ENCODE peak calls at places on chromosome 20, in four cellular contexts. One of them, this sample, is unnamed.
A peak's percentile ranks its signal among the peaks of the same experiment; 100 is the strongest.

GRCh38 chr20:17680128-17680835 is 1.8 kb downstream of the RRBP1 start:
- DNase-seq in breast epithelium: peak; percentile 50
- DNase-seq in fibroblast of lung: peak; percentile 61
- DNase-seq in ascending aorta: no peak
- DNase-seq in this sample: no peak

GRCh38 chr20:36391456-36391855 is 85.3 kb downstream of the DLGAP4 start:
- DNase-seq in breast epithelium: no peak
- DNase-seq in fibroblast of lung: peak; percentile 6
- DNase-seq in ascending aorta: no peak
- DNase-seq in this sample: peak; percentile 71

GRCh38 chr20:45538209-45538798 is 978 bp downstream of the WFDC6 start:
- DNase-seq in breast epithelium: no peak
- DNase-seq in fibroblast of lung: no peak
- DNase-seq in ascending aorta: no peak
- DNase-seq in this sample: peak; percentile 19

GRCh38 chr20:25534845-25535244 is 50.5 kb downstream of the NINL start:
- DNase-seq in breast epithelium: no peak
- DNase-seq in fibroblast of lung: no peak
- DNase-seq in ascending aorta: no peak
- DNase-seq in this sample: peak; percentile 19

GRCh38 chr20:54228841-54229240 is 21.0 kb downstream of the PFDN4 start:
- DNase-seq in breast epithelium: no peak
- DNase-seq in fibroblast of lung: peak; percentile 64
- DNase-seq in ascending aorta: no peak
- DNase-seq in this sample: no peak

GRCh38 chr20:20237093-20237959 is 130.6 kb upstream of the INSM1 start:
- DNase-seq in breast epithelium: peak; percentile 26
- DNase-seq in fibroblast of lung: peak; percentile 2
- DNase-seq in ascending aorta: no peak
- DNase-seq in this sample: peak; percentile 82

GRCh38 chr20:1623501-1624250 is 3.9 kb upstream of the SIRPB1 start:
- DNase-seq in breast epithelium: no peak
- DNase-seq in fibroblast of lung: no peak
- DNase-seq in ascending aorta: no peak
- DNase-seq in this sample: no peak

GRCh38 chr20:23637282-23638221 is at the start of gene CST3:
- DNase-seq in breast epithelium: peak; percentile 77
- DNase-seq in fibroblast of lung: peak; percentile 87
- DNase-seq in ascending aorta: peak; percentile 55
- DNase-seq in this sample: peak; percentile 93

GRCh38 chr20:54063998-54064676 is 6.3 kb downstream of the BCAS1 start:
- DNase-seq in breast epithelium: no peak
- DNase-seq in fibroblast of lung: no peak
- DNase-seq in ascending aorta: no peak
- DNase-seq in this sample: peak; percentile 19

GRCh38 chr20:63969851-63970713 is at the start of gene ZNF512B:
- DNase-seq in breast epithelium: peak; percentile 26
- DNase-seq in fibroblast of lung: peak; percentile 50
- DNase-seq in ascending aorta: no peak
- DNase-seq in this sample: peak; percentile 98

GRCh38 chr20:57076951-57077350 is 189.5 kb downstream of the BMP7 start:
- DNase-seq in breast epithelium: no peak
- DNase-seq in fibroblast of lung: peak; percentile 64
- DNase-seq in ascending aorta: no peak
- DNase-seq in this sample: no peak

GRCh38 chr20:35561268-35561667 is 19.4 kb downstream of the ERGIC3 start:
- DNase-seq in breast epithelium: no peak
- DNase-seq in fibroblast of lung: peak; percentile 51
- DNase-seq in ascending aorta: no peak
- DNase-seq in this sample: peak; percentile 80

GRCh38 chr20:40843251-40843650 is 154.2 kb upstream of the MAFB start:
- DNase-seq in breast epithelium: no peak
- DNase-seq in fibroblast of lung: no peak
- DNase-seq in ascending aorta: no peak
- DNase-seq in this sample: no peak

GRCh38 chr20:12077835-12078374 is 160.2 kb downstream of the BTBD3 start:
- DNase-seq in breast epithelium: no peak
- DNase-seq in fibroblast of lung: no peak
- DNase-seq in ascending aorta: no peak
- DNase-seq in this sample: no peak

GRCh38 chr20:50844430-50845100 is 49.7 kb downstream of the BCAS4 start:
- DNase-seq in breast epithelium: peak; percentile 82
- DNase-seq in fibroblast of lung: peak; percentile 97
- DNase-seq in ascending aorta: peak; percentile 48
- DNase-seq in this sample: no peak

GRCh38 chr20:11242320-11242719 is 568.5 kb upstream of the JAG1 start:
- DNase-seq in breast epithelium: no peak
- DNase-seq in fibroblast of lung: no peak
- DNase-seq in ascending aorta: no peak
- DNase-seq in this sample: no peak

GRCh38 chr20:49790077-49790798 is 22.4 kb upstream of the SLC9A8 start:
- DNase-seq in breast epithelium: no peak
- DNase-seq in fibroblast of lung: no peak
- DNase-seq in ascending aorta: no peak
- DNase-seq in this sample: peak; percentile 31

GRCh38 chr20:16064991-16065707 is 508.1 kb downstream of the KIF16B start:
- DNase-seq in breast epithelium: no peak
- DNase-seq in fibroblast of lung: no peak
- DNase-seq in ascending aorta: no peak
- DNase-seq in this sample: no peak

GRCh38 chr20:10447028-10447427 is 11.9 kb downstream of the SLX4IP start:
- DNase-seq in breast epithelium: no peak
- DNase-seq in fibroblast of lung: peak; percentile 82
- DNase-seq in ascending aorta: no peak
- DNase-seq in this sample: no peak

GRCh38 chr20:57806975-57807374 is 97.2 kb upstream of the PMEPA1 start:
- DNase-seq in breast epithelium: no peak
- DNase-seq in fibroblast of lung: no peak
- DNase-seq in ascending aorta: no peak
- DNase-seq in this sample: no peak

GRCh38 chr20:48583801-48584200 is 244.0 kb downstream of the PREX1 start:
- DNase-seq in breast epithelium: no peak
- DNase-seq in fibroblast of lung: no peak
- DNase-seq in ascending aorta: no peak
- DNase-seq in this sample: no peak

GRCh38 chr20:46725186-46726165 is 16.0 kb downstream of the SLC2A10 start:
- DNase-seq in breast epithelium: no peak
- DNase-seq in fibroblast of lung: no peak
- DNase-seq in ascending aorta: no peak
- DNase-seq in this sample: no peak

GRCh38 chr20:15611579-15611978 is 961.7 kb downstream of the KIF16B start:
- DNase-seq in breast epithelium: no peak
- DNase-seq in fibroblast of lung: no peak
- DNase-seq in ascending aorta: no peak
- DNase-seq in this sample: no peak

GRCh38 chr20:24650091-24650490 is 180.7 kb downstream of the SYNDIG1 start:
- DNase-seq in breast epithelium: no peak
- DNase-seq in fibroblast of lung: peak; percentile 67
- DNase-seq in ascending aorta: no peak
- DNase-seq in this sample: no peak

GRCh38 chr20:48049171-48049570 is 263.9 kb upstream of the SULF2 start:
- DNase-seq in breast epithelium: no peak
- DNase-seq in fibroblast of lung: no peak
- DNase-seq in ascending aorta: no peak
- DNase-seq in this sample: no peak

GRCh38 chr20:50054626-50055511 is 58.1 kb downstream of the UBE2V1 start:
- DNase-seq in breast epithelium: no peak
- DNase-seq in fibroblast of lung: peak; percentile 60
- DNase-seq in ascending aorta: no peak
- DNase-seq in this sample: peak; percentile 69

GRCh38 chr20:12882832-12883506 is 125.8 kb upstream of the SPTLC3 start:
- DNase-seq in breast epithelium: no peak
- DNase-seq in fibroblast of lung: peak; percentile 2
- DNase-seq in ascending aorta: no peak
- DNase-seq in this sample: no peak

GRCh38 chr20:35238746-35239145 is 12.3 kb downstream of the MMP24 start:
- DNase-seq in breast epithelium: no peak
- DNase-seq in fibroblast of lung: no peak
- DNase-seq in ascending aorta: no peak
- DNase-seq in this sample: no peak

GRCh38 chr20:41426361-41426900 is 59.8 kb upstream of the EMILIN3 start:
- DNase-seq in breast epithelium: no peak
- DNase-seq in fibroblast of lung: no peak
- DNase-seq in ascending aorta: no peak
- DNase-seq in this sample: no peak

GRCh38 chr20:34083137-34083536 is 28.9 kb downstream of the EIF2S2 start:
- DNase-seq in breast epithelium: peak; percentile 74
- DNase-seq in fibroblast of lung: peak; percentile 99
- DNase-seq in ascending aorta: peak; percentile 67
- DNase-seq in this sample: no peak

GRCh38 chr20:34083781-34084180 is 28.3 kb downstream of the EIF2S2 start:
- DNase-seq in breast epithelium: no peak
- DNase-seq in fibroblast of lung: no peak
- DNase-seq in ascending aorta: no peak
- DNase-seq in this sample: no peak

GRCh38 chr20:34079818-34080217 is 32.2 kb downstream of the EIF2S2 start:
- DNase-seq in breast epithelium: no peak
- DNase-seq in fibroblast of lung: no peak
- DNase-seq in ascending aorta: no peak
- DNase-seq in this sample: no peak

GRCh38 chr20:34084227-34084923 is 27.7 kb downstream of the EIF2S2 start:
- DNase-seq in breast epithelium: no peak
- DNase-seq in fibroblast of lung: no peak
- DNase-seq in ascending aorta: no peak
- DNase-seq in this sample: no peak

DNA sequence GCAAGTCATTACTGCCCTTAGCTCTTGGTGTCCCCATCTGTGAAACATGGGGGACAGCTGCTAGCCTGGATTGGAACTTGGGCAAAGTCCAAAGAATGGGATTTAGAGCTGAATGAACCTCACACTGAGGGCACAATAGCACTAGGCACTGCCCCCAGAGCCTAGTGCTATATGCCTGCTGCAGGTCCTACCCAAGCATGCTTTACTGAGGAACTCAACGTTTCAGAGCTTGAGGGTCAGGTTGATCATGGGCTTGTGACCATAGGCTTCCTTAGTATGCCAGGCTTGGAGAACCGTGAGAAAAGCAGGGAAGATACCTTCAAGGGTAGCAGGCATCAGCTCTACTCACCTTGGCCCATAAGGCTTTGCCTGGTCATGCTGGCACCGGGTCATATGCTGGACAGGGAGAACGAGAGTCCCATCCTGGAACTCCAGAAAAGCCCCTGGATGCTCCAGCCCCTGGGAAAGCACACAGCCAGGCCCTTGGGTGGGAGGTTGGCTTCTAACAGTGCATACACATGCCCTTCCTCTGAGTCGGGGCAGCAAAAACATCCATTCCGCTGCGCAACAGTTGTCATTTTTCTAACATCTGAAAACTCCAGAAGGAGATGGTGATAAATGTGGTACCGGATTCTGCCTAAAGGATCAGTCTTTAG is 29.7 kb downstream of the EIF2S2 start:
- DNase-seq in breast epithelium: no peak
- DNase-seq in fibroblast of lung: no peak
- DNase-seq in ascending aorta: no peak
- DNase-seq in this sample: no peak
- H3K36me3 ChIP-seq in breast epithelium: no peaks in the 10 kb centered on the region
- H3K36me3 ChIP-seq in fibroblast of lung: peaks cover 12% of the 10 kb centered on the region
- H3K36me3 ChIP-seq in ascending aorta: peaks cover 67% of the 10 kb centered on the region
- H3K36me3 ChIP-seq in this sample: peaks cover 19% of the 10 kb centered on the region

GRCh38 chr20:58906894-58907293 is 54.4 kb downstream of the GNAS start:
- DNase-seq in breast epithelium: no peak
- DNase-seq in fibroblast of lung: peak; percentile 76
- DNase-seq in ascending aorta: no peak
- DNase-seq in this sample: no peak
- H3K4me3 ChIP-seq in breast epithelium: peak overlapping the region; percentile 29
- H3K4me3 ChIP-seq in fibroblast of lung: peak overlapping the region; percentile 43
- H3K4me3 ChIP-seq in ascending aorta: peak overlapping the region; percentile 31
- H3K4me3 ChIP-seq in this sample: no peak overlapping the region

GRCh38 chr20:62772994-62773858 is 23.0 kb upstream of the MRGBP start:
- DNase-seq in breast epithelium: no peak
- DNase-seq in fibroblast of lung: peak; percentile 39
- DNase-seq in ascending aorta: no peak
- DNase-seq in this sample: no peak

GRCh38 chr20:62775206-62775605 is 21.1 kb upstream of the MRGBP start:
- DNase-seq in breast epithelium: no peak
- DNase-seq in fibroblast of lung: no peak
- DNase-seq in ascending aorta: no peak
- DNase-seq in this sample: no peak

GRCh38 chr20:62774076-62774714 is 22.1 kb upstream of the MRGBP start:
- DNase-seq in breast epithelium: no peak
- DNase-seq in fibroblast of lung: no peak
- DNase-seq in ascending aorta: no peak
- DNase-seq in this sample: no peak

GRCh38 chr20:62776035-62776691 is 20.1 kb upstream of the MRGBP start:
- DNase-seq in breast epithelium: no peak
- DNase-seq in fibroblast of lung: no peak
- DNase-seq in ascending aorta: no peak
- DNase-seq in this sample: no peak

GRCh38 chr20:62774762-62775161 is 21.5 kb upstream of the MRGBP start:
- DNase-seq in breast epithelium: no peak
- DNase-seq in fibroblast of lung: no peak
- DNase-seq in ascending aorta: no peak
- DNase-seq in this sample: no peak
- H3K27me3 ChIP-seq in breast epithelium: no peaks in the 10 kb centered on the region
- H3K27me3 ChIP-seq in fibroblast of lung: no peaks in the 10 kb centered on the region
- H3K27me3 ChIP-seq in ascending aorta: no peaks in the 10 kb centered on the region
- H3K27me3 ChIP-seq in this sample: no peaks in the 10 kb centered on the region

GRCh38 chr20:32163951-32164350 is 43.6 kb downstream of the PLAGL2 start:
- DNase-seq in breast epithelium: no peak
- DNase-seq in fibroblast of lung: no peak
- DNase-seq in ascending aorta: no peak
- DNase-seq in this sample: no peak

GRCh38 chr20:32168184-32168910 is 39.2 kb downstream of the PLAGL2 start:
- DNase-seq in breast epithelium: no peak
- DNase-seq in fibroblast of lung: peak; percentile 54
- DNase-seq in ascending aorta: no peak
- DNase-seq in this sample: peak; percentile 77

GRCh38 chr20:32164984-32165735 is 42.4 kb downstream of the PLAGL2 start:
- DNase-seq in breast epithelium: no peak
- DNase-seq in fibroblast of lung: no peak
- DNase-seq in ascending aorta: no peak
- DNase-seq in this sample: no peak

GRCh38 chr20:32167552-32167951 is 40.0 kb downstream of the PLAGL2 start:
- DNase-seq in breast epithelium: no peak
- DNase-seq in fibroblast of lung: no peak
- DNase-seq in ascending aorta: no peak
- DNase-seq in this sample: no peak

DNA sequence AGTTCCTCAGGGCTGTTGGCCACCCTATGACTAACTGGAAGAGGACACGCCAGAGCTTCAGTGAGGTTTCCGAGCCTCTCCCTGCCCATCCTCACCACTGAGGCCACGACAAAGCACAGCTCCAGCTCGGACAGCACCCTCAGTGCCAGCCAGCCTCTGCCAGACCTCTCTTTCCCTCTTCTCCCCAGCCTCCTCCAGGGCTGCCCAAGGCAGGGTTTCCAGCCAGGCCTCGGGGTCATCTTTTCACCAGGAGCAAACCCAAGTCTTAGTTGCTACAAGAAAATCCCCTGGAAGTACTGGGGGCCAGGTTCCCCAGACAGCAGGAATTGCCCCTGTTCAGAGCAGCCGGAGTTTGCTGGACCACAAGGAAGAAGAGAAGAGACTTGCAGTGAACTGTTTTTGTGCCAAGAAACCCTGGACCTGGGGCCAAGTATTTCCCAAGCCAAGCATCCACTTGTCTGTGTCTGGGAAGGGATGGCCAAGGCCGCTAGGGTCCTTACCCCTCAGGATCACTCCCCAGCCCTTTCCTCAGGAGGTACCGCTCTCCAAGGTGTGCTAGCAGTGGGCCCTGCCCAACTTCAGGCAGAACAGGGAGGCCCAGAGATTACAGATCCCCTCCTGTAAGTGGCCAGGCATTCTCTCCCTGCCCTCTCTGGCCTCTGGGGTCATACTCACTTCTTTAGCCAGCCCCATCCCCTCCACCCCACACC is 41.6 kb downstream of the PLAGL2 start:
- DNase-seq in breast epithelium: no peak
- DNase-seq in fibroblast of lung: no peak
- DNase-seq in ascending aorta: no peak
- DNase-seq in this sample: no peak
- H3K36me3 ChIP-seq in breast epithelium: peaks cover 5% of the 10 kb centered on the region
- H3K36me3 ChIP-seq in fibroblast of lung: peaks cover 14% of the 10 kb centered on the region
- H3K36me3 ChIP-seq in ascending aorta: peaks cover 57% of the 10 kb centered on the region
- H3K36me3 ChIP-seq in this sample: peaks cover 43% of the 10 kb centered on the region

This sample was measured in H7.